ENCODE peak calls at places on chromosomes 1 and 21, in four cellular contexts. Z is K562, U is HepG2, V is GM12878. A is an unnamed sample.

GRCh38 chr1:15173863-15174614 is 20.5 kb downstream of the TMEM51 start:
- DNase-seq in V (no peak), Z (no peak), U (peak), A (no peak)

GRCh38 chr1:44284184-44284583 is 70.9 kb downstream of the ERI3 start:
- DNase-seq in V (no peak), Z (no peak), U (peak), A (no peak)

GRCh38 chr1:81717230-81717629 is 83.5 kb upstream of the ADGRL2 start:
- DNase-seq in Z (no peak), U (no peak), V (no peak), A (no peak)

GRCh38 chr1:226697151-226697575 is 41.9 kb downstream of the ITPKB start:
- DNase-seq in U (no peak), Z (no peak), V (peak), A (no peak)

GRCh38 chr1:50097041-50097739 is 11.5 kb upstream of the ELAVL4 start:
- DNase-seq in U (no peak), Z (no peak), V (no peak), A (no peak)

GRCh38 chr1:159924025-159924790 is 1.1 kb downstream of the TAGLN2 start:
- DNase-seq in V (no peak), U (peak), Z (peak), A (no peak)

GRCh38 chr1:87329051-87329755 is 523 bp downstream of the LMO4 start:
- DNase-seq in U (peak), V (no peak), Z (peak), A (peak)

GRCh38 chr1:188949701-188950100 is 1528.0 kb downstream of the BRINP3 start:
- DNase-seq in U (no peak), Z (no peak), V (no peak), A (no peak)

GRCh38 chr1:81802601-81803422 is 2.1 kb downstream of the ADGRL2 start:
- DNase-seq in V (no peak), Z (no peak), U (no peak), A (peak)

GRCh38 chr21:27406297-27407009 is 439.6 kb upstream of the ADAMTS5 start:
- DNase-seq in V (no peak), Z (no peak), U (no peak), A (no peak)

GRCh38 chr1:93471284-93471683 is 23.4 kb downstream of the FNBP1L start:
- DNase-seq in Z (no peak), U (no peak), V (no peak), A (peak)

GRCh38 chr1:154608522-154609294 is 722 bp upstream of the ADAR start:
- DNase-seq in Z (peak), V (no peak), U (peak), A (peak)

GRCh38 chr1:53367503-53368313 is 39.8 kb upstream of the LRP8 start:
- DNase-seq in Z (peak), U (no peak), V (peak), A (no peak)

GRCh38 chr1:158100498-158100897 is 80.2 kb upstream of the CD1D start:
- DNase-seq in V (no peak), Z (no peak), U (no peak), A (no peak)

GRCh38 chr1:203444077-203444683 is 31.4 kb upstream of the PRELP start:
- DNase-seq in Z (no peak), V (no peak), U (no peak), A (no peak)

GRCh38 chr1:6365047-6365446 is 28.5 kb downstream of the ACOT7 start:
- DNase-seq in U (no peak), Z (no peak), V (no peak), A (no peak)

GRCh38 chr1:23018661-23019093 is 591 bp upstream of the KDM1A start:
- DNase-seq in U (peak), V (no peak), Z (peak), A (no peak)

GRCh38 chr21:35257413-35257812 is 208.3 kb upstream of the RUNX1 start:
- DNase-seq in V (no peak), U (no peak), Z (no peak), A (no peak)

GRCh38 chr1:115322631-115323030 is 15.4 kb downstream of the NGF start:
- DNase-seq in V (no peak), Z (no peak), U (no peak), A (no peak)

GRCh38 chr21:15820857-15821256 is 91.1 kb downstream of the USP25 start:
- DNase-seq in U (no peak), V (no peak), Z (no peak), A (no peak)

GRCh38 chr1:183859865-183860264 is 54.9 kb downstream of the RGL1 start:
- DNase-seq in U (peak), Z (no peak), V (no peak), A (no peak)

GRCh38 chr21:26553921-26554320 is 19.2 kb downstream of the CYYR1 start:
- DNase-seq in U (no peak), Z (no peak), V (no peak), A (no peak)

GRCh38 chr1:88394958-88395357 is 289.1 kb upstream of the PKN2 start:
- DNase-seq in Z (no peak), U (no peak), V (no peak), A (no peak)

GRCh38 chr1:187471555-187471954 is 642.8 kb downstream of the PLA2G4A start:
- DNase-seq in V (no peak), U (no peak), Z (no peak), A (no peak)

GRCh38 chr1:153633161-153633746 is 612 bp upstream of the CHTOP start:
- DNase-seq in U (no peak), V (no peak), Z (peak), A (no peak)

GRCh38 chr1:95043141-95043980 is 29.4 kb downstream of the ALG14 start:
- DNase-seq in Z (peak), V (peak), U (peak), A (peak)
- TF ChIP-seq SP1 in Z (no peak), V (no peak), U (no peak), A (no peak)

GRCh38 chr1:155974208-155975165 is 3.9 kb downstream of the ARHGEF2 start:
- DNase-seq in Z (no peak), V (no peak), U (no peak), A (no peak)
- TF ChIP-seq CREM in Z (no peak), V (no peak), U (no peak), A (no peak)

GRCh38 chr1:32470431-32470830 is 5.6 kb downstream of the ZBTB8B start:
- DNase-seq in Z (no peak), V (no peak), U (no peak), A (no peak)

GRCh38 chr1:32474954-32475353 is 10.1 kb downstream of the ZBTB8B start:
- DNase-seq in Z (no peak), V (no peak), U (no peak), A (no peak)

GRCh38 chr1:32468791-32469190 is 3.9 kb downstream of the ZBTB8B start:
- DNase-seq in Z (no peak), V (no peak), U (no peak), A (no peak)

GRCh38 chr1:32471695-32472362 is 7.0 kb downstream of the ZBTB8B start:
- DNase-seq in U (no peak), Z (no peak), V (no peak), A (no peak)

DNA sequence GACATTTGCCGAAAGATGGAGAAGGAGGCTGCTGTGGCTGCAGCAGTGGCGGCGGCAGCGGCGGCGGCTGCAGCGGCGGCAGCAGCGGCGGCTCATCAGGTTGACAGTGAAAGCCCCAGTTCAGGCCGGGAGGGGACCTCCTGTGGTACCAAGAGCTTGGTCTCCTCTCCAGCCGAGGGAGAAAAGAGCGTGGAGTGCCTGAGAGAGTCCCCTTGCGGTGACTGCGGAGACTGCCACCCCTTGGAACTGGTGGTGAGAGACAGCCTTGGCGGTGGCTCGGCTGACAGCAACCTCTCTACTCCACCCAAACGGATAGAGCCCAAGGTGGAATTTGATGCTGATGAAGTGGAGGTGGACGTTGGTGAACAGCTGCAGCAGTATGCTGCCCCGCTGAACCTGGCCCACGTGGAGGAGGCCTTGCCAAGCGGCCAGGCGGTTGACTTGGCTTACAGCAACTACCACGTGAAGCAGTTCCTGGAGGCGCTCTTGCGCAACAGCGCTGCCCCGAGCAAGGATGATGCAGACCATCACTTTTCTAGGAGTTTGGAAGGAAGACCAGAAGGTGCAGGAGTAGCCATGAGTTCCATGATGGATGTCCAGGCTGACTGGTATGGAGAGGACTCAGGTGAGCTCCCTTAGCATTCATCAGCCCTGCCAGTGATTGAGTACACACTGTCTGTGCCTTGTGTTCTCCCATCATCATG is 6.3 kb downstream of the ZBTB8B start:
- DNase-seq in V (no peak), U (no peak), Z (peak), A (peak)
- TF ChIP-seq SP1 in V (no peak), U (no peak), Z (no peak), A (no peak)

GRCh38 chr1:12150456-12151200 is 16.2 kb upstream of the TNFRSF1B start:
- DNase-seq in Z (no peak), V (no peak), U (no peak), A (no peak)
- TF ChIP-seq CREM in Z (no peak), V (no peak), U (no peak), A (no peak)

GRCh38 chr1:155913969-155914757 is 3.0 kb upstream of the RIT1 start:
- DNase-seq in Z (no peak), U (no peak), V (no peak), A (no peak)
- TF ChIP-seq SP1 in Z (no peak), U (no peak), V (no peak), A (no peak)

GRCh38 chr1:67747667-67748066 is 62.7 kb downstream of the GADD45A start:
- DNase-seq in Z (no peak), V (no peak), U (no peak), A (no peak)

GRCh38 chr1:67748630-67749029 is 63.6 kb downstream of the GADD45A start:
- DNase-seq in V (peak), U (peak), Z (no peak), A (no peak)

GRCh38 chr1:67748147-67748546 is 63.1 kb downstream of the GADD45A start:
- DNase-seq in V (no peak), Z (no peak), U (no peak), A (no peak)

GRCh38 chr1:67749263-67749843 is 64.4 kb downstream of the GADD45A start:
- DNase-seq in V (no peak), Z (no peak), U (no peak), A (peak)

DNA sequence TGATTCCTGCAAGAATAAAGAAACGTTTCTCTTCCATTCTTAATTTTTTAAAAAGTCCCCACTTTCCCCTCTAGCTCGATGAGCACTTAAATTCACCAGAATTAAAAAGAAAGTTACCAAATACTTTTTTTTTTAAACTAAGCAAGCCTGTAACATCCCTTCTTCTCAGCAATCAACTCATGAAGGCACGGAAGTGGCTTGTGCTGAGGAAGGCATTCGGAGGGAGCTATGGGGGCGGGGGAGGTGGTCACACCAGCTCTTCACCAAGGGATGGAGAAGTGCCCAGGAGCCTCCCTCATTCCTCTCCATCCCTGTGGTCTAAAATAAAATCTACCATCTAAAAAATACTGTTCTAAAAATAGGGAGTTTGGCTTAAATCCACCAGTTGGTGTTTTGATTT is 61.3 kb downstream of the GADD45A start:
- DNase-seq in U (no peak), V (no peak), Z (no peak), A (peak)
- TF ChIP-seq CREM in U (no peak), V (no peak), Z (no peak), A (no peak)

A was measured in WTC11.